ENCODE peak calls at places on chromosomes 2 and 18, in five cellular contexts. One of them, this sample, is unnamed.
A peak's percentile ranks its signal among the peaks of the same experiment; 100 is the strongest.

GRCh38 chr2:182359027-182360011 is 67.5 kb downstream of the PDE1A start:
- DNase-seq in AG04450: no peak
- DNase-seq in endothelial cell: no peak
- DNase-seq in A549: no peak
- DNase-seq in ovary: no peak
- DNase-seq in this sample: no peak

GRCh38 chr2:236934656-236935055 is 151.0 kb upstream of the COPS8 start:
- DNase-seq in AG04450: no peak
- DNase-seq in A549: no peak
- DNase-seq in endothelial cell: peak; percentile 0
- DNase-seq in ovary: no peak
- DNase-seq in this sample: no peak

GRCh38 chr2:10014418-10015190 is 28.7 kb upstream of the KLF11 start:
- DNase-seq in AG04450: no peak
- DNase-seq in A549: no peak
- DNase-seq in ovary: no peak
- DNase-seq in endothelial cell: no peak
- DNase-seq in this sample: peak; percentile 60

GRCh38 chr2:207768168-207768890 is 1.4 kb downstream of the FZD5 start:
- DNase-seq in A549: peak; percentile 25
- DNase-seq in endothelial cell: peak; percentile 55
- DNase-seq in ovary: peak; percentile 55
- DNase-seq in AG04450: no peak
- DNase-seq in this sample: no peak

GRCh38 chr2:9217838-9218770 is 11.5 kb downstream of the ASAP2 start:
- DNase-seq in AG04450: no peak
- DNase-seq in A549: no peak
- DNase-seq in ovary: no peak
- DNase-seq in endothelial cell: no peak
- DNase-seq in this sample: no peak

GRCh38 chr2:20702563-20702962 is 35.6 kb downstream of the GDF7 start:
- DNase-seq in A549: no peak
- DNase-seq in endothelial cell: no peak
- DNase-seq in AG04450: peak; percentile 45
- DNase-seq in ovary: no peak
- DNase-seq in this sample: no peak

GRCh38 chr2:62200291-62200841 is 4.5 kb downstream of the B3GNT2 start:
- DNase-seq in AG04450: no peak
- DNase-seq in endothelial cell: no peak
- DNase-seq in A549: no peak
- DNase-seq in ovary: no peak
- DNase-seq in this sample: no peak

GRCh38 chr2:232103140-232103737 is 141.7 kb downstream of the DIS3L2 start:
- DNase-seq in endothelial cell: no peak
- DNase-seq in A549: no peak
- DNase-seq in AG04450: no peak
- DNase-seq in ovary: no peak
- DNase-seq in this sample: peak; percentile 29

GRCh38 chr2:121045245-121045644 is 239.8 kb downstream of the TFCP2L1 start:
- DNase-seq in A549: no peak
- DNase-seq in AG04450: no peak
- DNase-seq in ovary: no peak
- DNase-seq in endothelial cell: no peak
- DNase-seq in this sample: no peak

GRCh38 chr2:169955940-169956339 is 128.7 kb downstream of the UBR3 start:
- DNase-seq in A549: no peak
- DNase-seq in AG04450: no peak
- DNase-seq in endothelial cell: no peak
- DNase-seq in ovary: no peak
- DNase-seq in this sample: no peak

GRCh38 chr2:240874715-240875227 is 6.1 kb downstream of the AGXT start:
- DNase-seq in AG04450: no peak
- DNase-seq in ovary: no peak
- DNase-seq in endothelial cell: no peak
- DNase-seq in A549: no peak
- DNase-seq in this sample: no peak

GRCh38 chr2:31429759-31430438 is 15.4 kb upstream of the XDH start:
- DNase-seq in ovary: no peak
- DNase-seq in AG04450: no peak
- DNase-seq in endothelial cell: no peak
- DNase-seq in A549: no peak
- DNase-seq in this sample: peak; percentile 95

GRCh38 chr2:42834161-42834560 is 41.8 kb upstream of the HAAO start:
- DNase-seq in ovary: no peak
- DNase-seq in AG04450: no peak
- DNase-seq in endothelial cell: no peak
- DNase-seq in A549: no peak
- DNase-seq in this sample: no peak

GRCh38 chr2:119719261-119719627 is 40.2 kb downstream of the TMEM177 start:
- DNase-seq in ovary: no peak
- DNase-seq in endothelial cell: no peak
- DNase-seq in A549: no peak
- DNase-seq in AG04450: no peak
- DNase-seq in this sample: no peak

GRCh38 chr2:217799553-217800432 is 203.0 kb downstream of the TNS1 start:
- DNase-seq in ovary: peak; percentile 57
- DNase-seq in A549: no peak
- DNase-seq in endothelial cell: no peak
- DNase-seq in AG04450: no peak
- DNase-seq in this sample: no peak

GRCh38 chr2:74525717-74526648 is at the start of gene DQX1:
- DNase-seq in ovary: no peak
- DNase-seq in endothelial cell: no peak
- DNase-seq in AG04450: no peak
- DNase-seq in A549: no peak
- DNase-seq in this sample: peak; percentile 78

GRCh38 chr2:176099737-176100546 is at the start of gene HOXD12:
- DNase-seq in endothelial cell: peak; percentile 14
- DNase-seq in AG04450: no peak
- DNase-seq in ovary: no peak
- DNase-seq in A549: no peak
- DNase-seq in this sample: no peak

GRCh38 chr2:71226391-71226964 is 425 bp downstream of the PAIP2B start:
- DNase-seq in A549: no peak
- DNase-seq in AG04450: no peak
- DNase-seq in ovary: peak; percentile 70
- DNase-seq in endothelial cell: peak; percentile 30
- DNase-seq in this sample: no peak

GRCh38 chr2:137118140-137118539 is 352.8 kb downstream of the THSD7B start:
- DNase-seq in endothelial cell: no peak
- DNase-seq in A549: no peak
- DNase-seq in AG04450: no peak
- DNase-seq in ovary: no peak
- DNase-seq in this sample: no peak

GRCh38 chr2:238831177-238831576 is 16.7 kb upstream of the TWIST2 start:
- DNase-seq in ovary: no peak
- DNase-seq in AG04450: no peak
- DNase-seq in A549: no peak
- DNase-seq in endothelial cell: no peak
- DNase-seq in this sample: no peak

GRCh38 chr2:44055664-44056063 is 59.9 kb upstream of the LRPPRC start:
- DNase-seq in ovary: no peak
- DNase-seq in endothelial cell: no peak
- DNase-seq in A549: no peak
- DNase-seq in AG04450: no peak
- DNase-seq in this sample: no peak

GRCh38 chr2:44053052-44053451 is 57.3 kb upstream of the LRPPRC start:
- DNase-seq in AG04450: no peak
- DNase-seq in ovary: no peak
- DNase-seq in endothelial cell: no peak
- DNase-seq in A549: no peak
- DNase-seq in this sample: no peak

GRCh38 chr2:44056947-44057346 is 61.2 kb upstream of the LRPPRC start:
- DNase-seq in endothelial cell: no peak
- DNase-seq in ovary: no peak
- DNase-seq in AG04450: no peak
- DNase-seq in A549: no peak
- DNase-seq in this sample: no peak

GRCh38 chr2:44053456-44053855 is 57.7 kb upstream of the LRPPRC start:
- DNase-seq in endothelial cell: no peak
- DNase-seq in AG04450: no peak
- DNase-seq in A549: no peak
- DNase-seq in ovary: no peak
- DNase-seq in this sample: no peak

GRCh38 chr2:44055229-44055628 is 59.4 kb upstream of the LRPPRC start:
- DNase-seq in AG04450: no peak
- DNase-seq in endothelial cell: no peak
- DNase-seq in A549: no peak
- DNase-seq in ovary: no peak
- DNase-seq in this sample: no peak
- TF ChIP-seq CTCF in AG04450: no peak
- TF ChIP-seq CTCF in endothelial cell: no peak
- TF ChIP-seq CTCF in A549: no peak
- TF ChIP-seq CTCF in ovary: no peak
- TF ChIP-seq CTCF in this sample: no peak

GRCh38 chr18:79095216-79095615 is 26.0 kb downstream of the ATP9B start:
- DNase-seq in endothelial cell: no peak
- DNase-seq in A549: no peak
- DNase-seq in AG04450: no peak
- DNase-seq in ovary: no peak
- DNase-seq in this sample: no peak

GRCh38 chr18:79092869-79093268 is 23.7 kb downstream of the ATP9B start:
- DNase-seq in A549: no peak
- DNase-seq in AG04450: no peak
- DNase-seq in endothelial cell: no peak
- DNase-seq in ovary: no peak
- DNase-seq in this sample: no peak

DNA sequence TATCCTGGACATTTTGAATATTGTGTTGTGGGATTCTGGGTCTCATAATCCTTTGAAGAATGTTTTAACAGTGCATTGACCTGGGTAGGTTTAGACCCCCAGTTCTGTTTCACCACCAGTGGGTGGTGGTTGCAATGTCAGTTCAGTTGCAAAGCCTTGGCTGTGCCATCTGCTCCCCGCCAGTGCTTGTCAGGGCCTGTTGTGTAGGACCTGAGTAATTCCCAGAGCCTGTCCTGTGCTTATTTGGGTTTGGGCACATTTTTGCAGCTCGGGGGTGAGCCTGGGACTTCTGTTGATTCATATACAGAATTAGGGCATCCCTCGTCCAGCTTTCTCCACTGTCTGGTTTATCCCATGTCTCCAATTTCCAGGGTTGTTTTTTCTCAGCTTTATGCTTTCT is 24.8 kb downstream of the ATP9B start:
- DNase-seq in AG04450: no peak
- DNase-seq in endothelial cell: no peak
- DNase-seq in A549: no peak
- DNase-seq in ovary: no peak
- DNase-seq in this sample: peak; percentile 29
- TF ChIP-seq CTCF in AG04450: no peak
- TF ChIP-seq CTCF in endothelial cell: no peak
- TF ChIP-seq CTCF in A549: no peak
- TF ChIP-seq CTCF in ovary: no peak
- TF ChIP-seq CTCF in this sample: no peak

DNA sequence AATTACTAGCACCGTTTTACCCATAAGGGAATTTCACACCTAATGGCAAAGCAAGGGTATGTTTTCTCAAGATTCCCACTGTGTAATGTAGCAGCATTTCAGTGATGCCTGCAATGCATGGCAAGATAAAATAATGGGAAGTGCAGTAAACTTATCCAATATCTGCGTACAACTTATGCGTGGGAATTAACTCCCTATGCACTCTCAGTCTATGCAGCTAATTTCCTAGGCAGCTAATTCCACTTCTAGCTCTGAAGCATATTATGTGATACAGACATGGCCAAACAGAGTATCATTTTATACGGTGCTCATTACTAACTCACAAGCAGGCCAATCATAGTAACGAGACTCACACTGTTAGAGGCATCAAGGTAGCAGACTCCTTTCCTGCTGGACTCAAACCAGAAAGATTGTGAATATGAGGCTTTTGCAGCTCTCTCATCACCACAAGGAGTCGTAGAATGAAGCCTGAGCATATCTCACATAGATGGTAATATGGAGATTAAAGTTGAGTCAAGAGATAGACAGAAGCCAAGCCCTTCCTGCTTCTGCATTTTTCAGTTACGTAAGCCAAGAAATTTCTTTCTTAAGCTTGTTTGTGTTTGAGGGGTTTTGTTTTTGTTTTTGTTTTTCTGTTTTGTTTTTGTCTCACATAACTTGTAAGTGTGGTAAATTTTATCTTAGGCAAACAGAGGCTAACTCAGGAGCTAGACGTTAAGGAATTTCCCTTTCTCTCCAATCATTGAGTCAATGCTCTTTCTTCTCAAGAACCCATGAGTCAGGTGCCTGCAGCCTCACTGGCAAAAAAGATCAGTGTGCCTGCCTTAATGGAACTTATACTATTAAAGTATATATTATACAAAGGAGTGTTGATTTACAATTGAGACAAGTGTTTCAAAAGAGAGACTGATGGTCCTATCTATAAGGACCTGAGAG is 34.7 kb upstream of the ITGAV start:
- DNase-seq in endothelial cell: no peak
- DNase-seq in AG04450: no peak
- DNase-seq in ovary: no peak
- DNase-seq in A549: no peak
- DNase-seq in this sample: no peak
- TF ChIP-seq CTCF in endothelial cell: no peak
- TF ChIP-seq CTCF in AG04450: no peak
- TF ChIP-seq CTCF in ovary: no peak
- TF ChIP-seq CTCF in A549: no peak
- TF ChIP-seq CTCF in this sample: no peak

GRCh38 chr2:216114476-216115223 is 5.5 kb downstream of the XRCC5 start:
- DNase-seq in AG04450: peak; percentile 99
- DNase-seq in endothelial cell: peak; percentile 97
- DNase-seq in A549: peak; percentile 93
- DNase-seq in ovary: peak; percentile 99
- DNase-seq in this sample: peak; percentile 99
- TF ChIP-seq CTCF in AG04450: peak; percentile 87
- TF ChIP-seq CTCF in endothelial cell: peak; percentile 93
- TF ChIP-seq CTCF in A549: peak; percentile 82
- TF ChIP-seq CTCF in ovary: peak; percentile 95
- TF ChIP-seq CTCF in this sample: peak; percentile 67

This sample was measured in MCF 10A.